ENCODE peak calls at places on chromosomes 1 and 21, in six cellular contexts. V is hepatocyte, R is HCT116, G is PC-3, P is OCI-LY7, E is neural progenitor cell. D is an unnamed sample.
A peak's percentile ranks its signal among the peaks of the same experiment; 100 is the strongest.

GRCh38 chr1:113660053-113660452 is 99.2 kb downstream of the PHTF1 start:
- DNase-seq in V (no peak), E (no peak), R (no peak), P (no peak), G (no peak), D (no peak)

GRCh38 chr1:43952731-43953350 is 6.1 kb downstream of the IPO13 start:
- DNase-seq in V (no peak), E (peak; percentile 89), R (no peak), P (no peak), G (no peak), D (peak; percentile 94)

GRCh38 chr1:15424146-15424667 is 14.0 kb upstream of the CTRC start:
- DNase-seq in V (peak; percentile 73), P (no peak), R (no peak), G (no peak), E (no peak), D (no peak)

GRCh38 chr1:234150892-234151291 is 222.4 kb upstream of the COA6 start:
- DNase-seq in R (no peak), E (no peak), G (no peak), V (no peak), P (no peak), D (peak; percentile 13)

GRCh38 chr1:221309711-221310110 is 430.5 kb downstream of the HLX start:
- DNase-seq in V (no peak), P (no peak), G (no peak), R (no peak), E (no peak), D (no peak)

GRCh38 chr1:8095584-8095983 is 69.5 kb upstream of the ERRFI1 start:
- DNase-seq in P (no peak), R (no peak), G (peak; percentile 42), V (no peak), E (no peak), D (no peak)

GRCh38 chr1:185733818-185734709 is at the start of gene HMCN1:
- DNase-seq in V (peak; percentile 65), R (peak; percentile 41), P (no peak), G (peak; percentile 47), E (peak; percentile 91), D (peak; percentile 89)

GRCh38 chr1:154186177-154186576 is 5.7 kb downstream of the TPM3 start:
- DNase-seq in G (peak; percentile 69), R (peak; percentile 39), P (peak; percentile 67), E (peak; percentile 67), V (peak; percentile 71), D (peak; percentile 79)

GRCh38 chr1:20483098-20483832 is 2.7 kb downstream of the CAMK2N1 start:
- DNase-seq in G (no peak), V (no peak), E (no peak), P (no peak), R (no peak), D (no peak)

GRCh38 chr1:86825294-86825693 is 88.6 kb downstream of the SELENOF start:
- DNase-seq in E (no peak), V (no peak), P (no peak), G (no peak), R (no peak), D (no peak)

GRCh38 chr1:79193211-79194079 is 186.9 kb upstream of the ADGRL4 start:
- DNase-seq in P (peak; percentile 7), R (peak; percentile 34), G (peak; percentile 84), V (no peak), E (peak; percentile 8), D (peak; percentile 75)

GRCh38 chr1:83860506-83861221 is 138.3 kb downstream of the TTLL7 start:
- DNase-seq in V (peak; percentile 81), E (peak; percentile 81), R (peak; percentile 31), G (peak; percentile 75), P (peak; percentile 63), D (peak; percentile 87)

GRCh38 chr1:32886012-32886827 is at the start of gene HPCA:
- DNase-seq in R (no peak), E (peak; percentile 96), V (peak; percentile 92), G (peak; percentile 51), P (no peak), D (peak; percentile 93)

GRCh38 chr1:181594553-181594952 is 111.2 kb downstream of the CACNA1E start:
- DNase-seq in E (no peak), G (no peak), V (no peak), R (no peak), P (no peak), D (no peak)

GRCh38 chr1:50971748-50972305 is 1.8 kb downstream of the CDKN2C start:
- DNase-seq in E (no peak), R (no peak), V (no peak), P (no peak), G (peak; percentile 23), D (no peak)

GRCh38 chr1:223207293-223208066 is 64.4 kb upstream of the TLR5 start:
- DNase-seq in E (no peak), V (no peak), R (no peak), G (no peak), P (no peak), D (no peak)

GRCh38 chr1:52674497-52675384 is 23.4 kb downstream of the COA7 start:
- DNase-seq in R (no peak), P (peak; percentile 29), V (peak; percentile 50), E (no peak), G (peak; percentile 79), D (peak; percentile 40)

GRCh38 chr1:183635112-183635605 is 424 bp downstream of the ARPC5 start:
- DNase-seq in E (no peak), P (peak; percentile 24), G (no peak), V (peak; percentile 65), R (no peak), D (peak; percentile 54)

GRCh38 chr1:33612877-33613487 is 140.5 kb downstream of the ZSCAN20 start:
- DNase-seq in R (peak; percentile 79), G (peak; percentile 80), P (peak; percentile 57), E (peak; percentile 85), V (peak; percentile 84), D (peak; percentile 95)

GRCh38 chr21:25929859-25930520 is 195.2 kb downstream of the GABPA start:
- DNase-seq in V (peak; percentile 21), P (no peak), G (no peak), E (peak; percentile 18), R (no peak), D (peak; percentile 38)

GRCh38 chr21:45802425-45802824 is 158.9 kb downstream of the PCBP3 start:
- DNase-seq in G (no peak), E (no peak), P (no peak), R (no peak), V (no peak), D (no peak)

GRCh38 chr1:36099681-36100341 is 11.1 kb downstream of the ADPRS start:
- DNase-seq in R (peak; percentile 48), G (peak; percentile 85), P (peak; percentile 77), V (peak; percentile 88), E (peak; percentile 90), D (peak; percentile 93)

GRCh38 chr1:155128469-155128754 is 736 bp downstream of the EFNA1 start:
- DNase-seq in G (no peak), V (no peak), E (no peak), R (no peak), P (no peak), D (no peak)

GRCh38 chr1:40032240-40032891 is 8.2 kb upstream of the CAP1 start:
- DNase-seq in R (peak; percentile 35), V (peak; percentile 78), G (peak; percentile 71), P (peak; percentile 72), E (peak; percentile 71), D (peak; percentile 70)

GRCh38 chr1:41964400-41964799 is 45.7 kb upstream of the HIVEP3 start:
- DNase-seq in G (no peak), R (no peak), P (no peak), E (no peak), V (no peak), D (no peak)

GRCh38 chr1:41958015-41958673 is 39.4 kb upstream of the HIVEP3 start:
- DNase-seq in V (no peak), E (no peak), P (no peak), G (no peak), R (no peak), D (no peak)

GRCh38 chr1:41963636-41964035 is 44.9 kb upstream of the HIVEP3 start:
- DNase-seq in R (no peak), P (no peak), V (no peak), G (no peak), E (no peak), D (no peak)
- TF ChIP-seq EZH2phosphoT487 in R (no peak), P (no peak), V (no peak), G (no peak), E (no peak), D (no peak)

DNA sequence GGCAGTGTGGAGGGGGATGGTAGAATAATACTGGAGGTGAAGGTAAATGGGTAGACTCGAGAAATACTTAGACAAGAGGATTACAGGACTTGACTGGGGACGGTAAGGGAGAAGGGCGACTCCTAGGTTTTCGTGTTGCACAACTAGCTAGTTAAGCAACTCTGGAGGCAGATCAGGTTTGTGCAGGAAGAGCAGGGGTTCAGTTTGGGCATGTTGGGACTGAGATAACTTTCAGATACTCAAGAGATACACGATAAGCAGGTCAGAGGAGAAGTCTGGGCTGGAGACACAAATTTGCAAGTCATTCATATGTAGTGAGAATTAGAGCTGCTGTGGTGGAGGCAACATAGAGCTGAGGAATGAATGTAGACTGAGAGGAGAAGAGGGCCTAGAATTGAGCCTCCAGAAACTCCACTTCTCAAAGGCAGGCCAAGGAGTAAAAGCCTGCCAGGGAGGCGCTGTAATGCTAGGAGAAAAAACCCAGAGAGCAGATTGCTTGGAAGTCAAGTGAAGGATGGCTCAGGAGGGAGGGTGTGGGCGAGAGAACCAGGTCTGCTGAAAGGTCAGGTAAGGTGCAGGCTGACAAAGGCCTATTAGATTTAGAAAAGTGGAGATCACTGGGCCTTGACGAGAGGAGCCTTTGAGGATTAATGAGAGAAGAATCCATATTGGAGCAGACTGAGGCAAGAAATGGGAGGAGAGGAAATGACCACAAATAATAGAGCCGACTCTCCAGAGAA is 20.8 kb downstream of the MAB21L3 start:
- DNase-seq in E (no peak), G (no peak), R (no peak), P (no peak), V (no peak), D (no peak)
- H2AFZ ChIP-seq in E (no peak overlapping the region), G (no peak overlapping the region), R (no peak overlapping the region), P (no peak overlapping the region), V (no peak overlapping the region), D (no peak overlapping the region)

DNA sequence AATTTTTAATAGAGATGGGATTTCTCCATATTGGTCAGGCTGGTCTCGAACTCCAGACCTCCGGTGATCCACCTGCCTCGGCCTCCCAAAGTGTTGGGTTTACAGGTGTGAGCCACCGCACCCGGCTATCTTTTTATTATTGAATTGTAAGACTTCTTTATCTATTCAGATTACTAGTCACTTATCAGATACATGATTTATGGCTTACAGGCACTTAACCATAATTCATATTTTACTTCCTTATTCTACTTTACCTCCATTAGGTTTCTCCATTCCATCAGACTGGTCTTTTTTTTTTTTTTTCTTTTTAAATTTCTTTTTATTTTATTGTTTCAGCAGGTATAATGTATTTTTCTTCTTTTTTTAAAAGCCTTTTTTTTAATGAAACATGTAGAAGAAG is 4.4 kb downstream of the TMEM183A start:
- DNase-seq in G (no peak), V (no peak), E (no peak), P (no peak), R (no peak), D (no peak)
- H3K36me3 ChIP-seq in G (peaks cover 52% of the 10 kb centered on the region), V (peaks cover 10% of the 10 kb centered on the region), E (peaks cover 17% of the 10 kb centered on the region), P (peaks cover 81% of the 10 kb centered on the region), R (peaks cover 39% of the 10 kb centered on the region), D (peaks cover 42% of the 10 kb centered on the region)

DNA sequence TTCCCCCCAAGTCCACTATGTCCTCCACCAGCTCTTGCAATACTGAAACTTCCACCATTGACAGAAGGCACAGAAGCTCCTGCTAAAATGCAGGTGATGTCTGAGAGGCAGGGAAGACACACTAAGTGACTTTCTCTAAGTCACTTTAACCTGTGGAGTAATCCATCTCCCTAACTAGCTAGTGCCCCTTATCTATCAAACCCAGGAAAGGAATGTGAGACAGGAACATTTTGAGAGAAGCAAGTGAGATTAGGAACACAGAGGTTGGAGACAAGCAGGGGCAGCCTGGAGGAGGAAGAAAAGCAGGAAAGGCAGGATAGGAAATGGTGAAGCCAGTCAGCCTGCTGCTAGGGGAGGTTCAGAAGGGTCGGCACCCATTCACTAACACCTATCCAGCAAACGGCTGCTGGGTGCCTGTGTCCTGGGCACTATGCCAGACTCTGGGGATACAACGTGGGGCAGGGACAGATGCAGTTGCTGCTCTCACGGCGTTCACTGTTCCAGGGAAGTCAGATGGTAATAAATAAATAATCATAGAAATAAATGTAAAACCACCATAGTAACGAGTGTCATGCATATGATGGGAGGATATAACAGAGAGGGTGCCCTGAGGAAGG is 7.0 kb downstream of the GPA33 start:
- DNase-seq in V (no peak), P (no peak), G (no peak), E (no peak), R (no peak), D (no peak)
- TF ChIP-seq EZH2phosphoT487 in V (no peak), P (no peak), G (no peak), E (no peak), R (no peak), D (no peak)